ENCODE peak calls at places on chromosomes 3 and 15, in ten cellular contexts. D is GM23338; M is PC-3; X is retina; S is iPS DF 19.7; O is ecto neural progenitor cell; R is CD8-positive, alpha-beta memory T cell; L is endothelial cell; A is hippocampal formation; U is psoas muscle. P is an unnamed sample.
A peak's percentile ranks its signal among the peaks of the same experiment; 100 is the strongest.

GRCh38 chr3:69505770-69506407 is 120.0 kb upstream of the FRMD4B start:
- DNase-seq in A (no peak), O (no peak), L (no peak), M (no peak), R (no peak), U (no peak), X (no peak), S (no peak), D (no peak), P (no peak)

GRCh38 chr3:155805802-155806618 is at the start of gene C3orf33:
- DNase-seq in M (peak; percentile 69), X (peak; percentile 95), U (peak; percentile 83), A (peak; percentile 73), O (peak; percentile 88), S (no peak), R (peak; percentile 81), L (peak; percentile 78), D (peak; percentile 79), P (peak; percentile 61)

GRCh38 chr15:64286473-64286872 is 69.5 kb downstream of the CSNK1G1 start:
- DNase-seq in U (no peak), L (no peak), A (no peak), R (no peak), S (no peak), M (no peak), O (no peak), D (no peak), X (no peak), P (no peak)

GRCh38 chr3:4741404-4742307 is 237.6 kb upstream of the BHLHE40 start:
- DNase-seq in S (no peak), U (no peak), D (no peak), X (no peak), O (no peak), A (no peak), R (no peak), M (peak; percentile 98), L (no peak), P (no peak)

GRCh38 chr3:186097663-186098451 is 11.0 kb downstream of the ETV5 start:
- DNase-seq in A (peak; percentile 90), X (peak; percentile 94), U (peak; percentile 73), R (no peak), M (peak; percentile 80), D (peak; percentile 94), L (peak; percentile 70), O (peak; percentile 88), S (peak; percentile 88), P (no peak)

GRCh38 chr3:139108253-139108969 is 63.7 kb upstream of the PRR23C start:
- DNase-seq in D (no peak), M (no peak), U (no peak), S (no peak), A (no peak), O (peak; percentile 16), R (no peak), L (no peak), X (no peak), P (no peak)

GRCh38 chr3:64888165-64888564 is 200.4 kb upstream of the ADAMTS9 start:
- DNase-seq in R (no peak), O (no peak), A (no peak), L (no peak), M (no peak), S (no peak), D (no peak), X (no peak), U (no peak), P (no peak)

GRCh38 chr3:133812872-133813271 is 7.3 kb downstream of the SRPRB start:
- DNase-seq in O (no peak), M (no peak), S (no peak), X (no peak), D (no peak), A (no peak), L (no peak), R (no peak), U (no peak), P (no peak)

GRCh38 chr3:182533394-182533793 is 259.9 kb upstream of the ATP11B start:
- DNase-seq in M (peak; percentile 41), D (no peak), U (no peak), R (no peak), O (no peak), A (no peak), X (no peak), L (no peak), S (no peak), P (no peak)

GRCh38 chr15:72968531-72968922 is 83.7 kb upstream of the NEO1 start:
- DNase-seq in U (peak; percentile 49), S (no peak), D (no peak), X (no peak), M (peak; percentile 11), O (no peak), A (no peak), R (no peak), L (no peak), P (no peak)